ENCODE peak calls at places on chromosomes 6 and 20, in six cellular contexts. C, K, N, D, B and F are unnamed samples.

GRCh38 chr6:100719883-100720682 is 161.0 kb downstream of the ASCC3 start:
- DNase-seq in C (no peak), K (peak), N (no peak), D (peak), B (no peak), F (no peak)

GRCh38 chr6:136090929-136091328 is 159.2 kb downstream of the MTFR2 start:
- DNase-seq in C (no peak), K (no peak), N (no peak), D (no peak), B (no peak), F (no peak)

GRCh38 chr6:110710115-110710514 is 105.2 kb downstream of the CDK19 start:
- DNase-seq in C (no peak), K (peak), N (no peak), D (no peak), B (no peak), F (no peak)

GRCh38 chr20:10005885-10006284 is 28.9 kb upstream of the ANKEF1 start:
- DNase-seq in C (no peak), K (no peak), N (no peak), D (no peak), B (no peak), F (no peak)

GRCh38 chr6:63706630-63707029 is 71.0 kb downstream of the PHF3 start:
- DNase-seq in C (no peak), K (no peak), N (no peak), D (no peak), B (no peak), F (no peak)

GRCh38 chr6:116064626-116065025 is 3.9 kb upstream of the FRK start:
- DNase-seq in C (no peak), K (no peak), N (no peak), D (peak), B (no peak), F (no peak)

GRCh38 chr6:152637422-152638047 is 373 bp upstream of the SYNE1 start:
- DNase-seq in C (no peak), K (no peak), N (no peak), D (peak), B (no peak), F (no peak)

GRCh38 chr6:72640622-72640930 is 18.7 kb downstream of the KCNQ5 start:
- DNase-seq in C (no peak), K (no peak), N (no peak), D (no peak), B (no peak), F (no peak)

GRCh38 chr6:169237496-169238134 is 16.0 kb downstream of the THBS2 start:
- DNase-seq in C (no peak), K (no peak), N (no peak), D (no peak), B (no peak), F (no peak)

GRCh38 chr20:51570755-51571469 is 28.4 kb upstream of the NFATC2 start:
- DNase-seq in C (no peak), K (peak), N (no peak), D (peak), B (no peak), F (no peak)

GRCh38 chr20:25072226-25072811 is 9.6 kb downstream of the VSX1 start:
- DNase-seq in C (peak), K (no peak), N (peak), D (no peak), B (no peak), F (no peak)

GRCh38 chr20:8215516-8215915 is 83.5 kb downstream of the PLCB1 start:
- DNase-seq in C (no peak), K (peak), N (no peak), D (peak), B (no peak), F (no peak)

GRCh38 chr20:45347936-45348809 is at the start of gene SDC4:
- DNase-seq in C (peak), K (peak), N (peak), D (peak), B (peak), F (peak)

GRCh38 chr6:33317418-33317667 is 201 bp downstream of the ZBTB22 start:
- DNase-seq in C (no peak), K (no peak), N (no peak), D (no peak), B (no peak), F (no peak)

GRCh38 chr6:9745476-9745875 is 669.4 kb downstream of the TFAP2A start:
- DNase-seq in C (no peak), K (no peak), N (no peak), D (peak), B (no peak), F (no peak)

GRCh38 chr6:27517928-27518787 is 45.3 kb upstream of the ZNF184 start:
- DNase-seq in C (no peak), K (no peak), N (no peak), D (no peak), B (no peak), F (no peak)

GRCh38 chr6:52994789-52995078 is 350 bp downstream of the GSTA4 start:
- DNase-seq in C (no peak), K (no peak), N (peak), D (peak), B (peak), F (peak)

GRCh38 chr20:44295995-44296394 is 15.0 kb downstream of the FITM2 start:
- DNase-seq in C (no peak), K (no peak), N (no peak), D (no peak), B (no peak), F (peak)

GRCh38 chr6:108524528-108525218 is 36.0 kb upstream of the FOXO3 start:
- DNase-seq in C (no peak), K (no peak), N (no peak), D (peak), B (no peak), F (no peak)

GRCh38 chr6:108523697-108524096 is 37.0 kb upstream of the FOXO3 start:
- DNase-seq in C (no peak), K (no peak), N (no peak), D (no peak), B (no peak), F (no peak)

GRCh38 chr6:108521616-108522107 is 39.1 kb upstream of the FOXO3 start:
- DNase-seq in C (no peak), K (no peak), N (no peak), D (no peak), B (no peak), F (no peak)

GRCh38 chr6:108518714-108519576 is 41.8 kb upstream of the FOXO3 start:
- DNase-seq in C (no peak), K (peak), N (no peak), D (peak), B (no peak), F (peak)
- TF ChIP-seq CTCF in C (peak), K (peak), N (no peak), D (peak), B (peak), F (peak)

DNA sequence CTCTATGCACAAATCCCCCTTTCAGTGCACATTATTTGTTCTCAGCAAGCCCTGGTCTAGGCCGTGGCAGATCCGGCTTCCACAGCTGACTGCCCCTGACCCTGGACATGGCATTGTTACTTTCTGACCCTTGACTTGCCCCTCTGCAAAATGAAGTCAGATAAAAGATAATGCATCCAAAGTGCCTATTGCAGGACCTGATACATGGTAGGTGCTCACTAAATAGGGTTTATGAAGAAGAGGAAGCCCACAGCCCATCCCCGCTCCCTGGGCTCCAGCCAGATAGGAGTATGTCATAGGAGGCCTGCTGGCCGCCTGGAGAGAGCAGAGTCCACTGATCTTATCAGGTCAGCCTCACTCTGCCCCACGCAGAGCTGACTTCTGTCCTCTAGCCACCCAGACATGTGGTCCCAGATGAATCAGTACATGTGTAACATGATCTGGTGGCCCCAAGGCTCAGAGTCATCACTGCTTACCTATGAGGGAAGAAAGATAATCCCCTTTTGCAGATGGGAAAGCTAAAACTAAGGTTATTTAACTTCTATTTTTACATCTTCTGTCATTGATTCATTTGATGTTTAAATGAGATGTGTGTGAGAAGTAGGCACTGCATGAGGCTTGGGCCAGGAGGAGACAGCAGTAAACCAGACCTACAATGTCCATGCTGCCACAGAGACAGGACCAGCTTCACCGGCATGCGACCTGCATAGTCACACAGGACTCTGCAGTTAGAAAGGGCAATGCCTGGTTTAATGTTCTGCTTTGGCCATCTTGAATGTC is 20.4 kb downstream of the MAFB start:
- DNase-seq in C (peak), K (no peak), N (no peak), D (no peak), B (no peak), F (no peak)
- TF ChIP-seq CTCF in C (no peak), K (no peak), N (no peak), D (no peak), B (no peak), F (no peak)

GRCh38 chr6:96716221-96716620 is 121.1 kb downstream of the GPR63 start:
- DNase-seq in C (no peak), K (no peak), N (no peak), D (no peak), B (no peak), F (no peak)
- TF ChIP-seq CTCF in C (no peak), K (no peak), N (no peak), D (no peak), B (no peak), F (peak)

GRCh38 chr20:17934141-17934862 is 34.3 kb downstream of the SNX5 start:
- DNase-seq in C (no peak), K (peak), N (no peak), D (peak), B (no peak), F (no peak)
- TF ChIP-seq CTCF in C (no peak), K (no peak), N (no peak), D (no peak), B (no peak), F (no peak)

GRCh38 chr6:99359800-99360199 is 10.3 kb upstream of the FAXC start:
- DNase-seq in C (no peak), K (no peak), N (no peak), D (no peak), B (no peak), F (no peak)
- TF ChIP-seq CTCF in C (no peak), K (no peak), N (no peak), D (no peak), B (no peak), F (no peak)

GRCh38 chr6:147970970-147971369 is 371.7 kb upstream of the SASH1 start:
- DNase-seq in C (no peak), K (peak), N (no peak), D (peak), B (no peak), F (no peak)
- TF ChIP-seq CTCF in C (no peak), K (peak), N (no peak), D (no peak), B (peak), F (no peak)

GRCh38 chr20:35991142-35991771 is 22.9 kb downstream of the CNBD2 start:
- DNase-seq in C (peak), K (peak), N (no peak), D (peak), B (no peak), F (peak)
- TF ChIP-seq CTCF in C (peak), K (peak), N (peak), D (peak), B (peak), F (peak)